ENCODE peak calls at places on chromosomes 12 and 14, in seven cellular contexts. O, P, K, E, J, V and Z are unnamed samples.

GRCh38 chr12:33596061-33596460 is 156.4 kb upstream of the SYT10 start:
- DNase-seq in J (no peak), O (no peak), K (no peak), P (peak; percentile 20), E (no peak), V (no peak), Z (peak; percentile 19)

GRCh38 chr12:90106568-90106967 is 397.9 kb upstream of the ATP2B1 start:
- DNase-seq in J (no peak), V (no peak), K (no peak), P (no peak), E (no peak), O (no peak), Z (no peak)

GRCh38 chr12:2528001-2528400 is 266.8 kb upstream of the FKBP4 start:
- DNase-seq in K (no peak), O (no peak), P (no peak), V (no peak), E (no peak), J (no peak), Z (no peak)

GRCh38 chr12:94616217-94616729 is 34.1 kb downstream of the TMCC3 start:
- DNase-seq in K (no peak), J (peak; percentile 65), P (no peak), V (peak; percentile 22), E (peak; percentile 73), O (no peak), Z (peak; percentile 20)

GRCh38 chr12:51517800-51518199 is 73.2 kb upstream of the SCN8A start:
- DNase-seq in K (no peak), O (no peak), E (no peak), J (no peak), V (peak; percentile 46), P (no peak), Z (peak; percentile 4)

GRCh38 chr14:78153069-78153351 is 17.2 kb upstream of the NRXN3 start:
- DNase-seq in K (no peak), O (no peak), J (no peak), P (peak; percentile 40), E (no peak), V (no peak), Z (no peak)

GRCh38 chr12:87704374-87704773 is 324.8 kb downstream of the C12orf50 start:
- DNase-seq in K (no peak), P (no peak), E (no peak), V (no peak), J (no peak), O (no peak), Z (no peak)

GRCh38 chr14:102878970-102879460 is 43.4 kb upstream of the AMN start:
- DNase-seq in P (no peak), J (no peak), K (peak; percentile 45), E (peak; percentile 44), V (no peak), O (no peak), Z (no peak)

GRCh38 chr12:117660896-117661295 is 299.5 kb upstream of the NOS1 start:
- DNase-seq in J (no peak), E (no peak), P (no peak), O (no peak), V (no peak), K (no peak), Z (no peak)

GRCh38 chr14:54890794-54891193 is 11.8 kb downstream of the GCH1 start:
- DNase-seq in O (no peak), V (no peak), K (no peak), E (no peak), J (no peak), P (no peak), Z (no peak)

GRCh38 chr12:113449299-113449698 is 22.4 kb downstream of the LHX5 start:
- DNase-seq in J (no peak), V (no peak), K (no peak), P (no peak), O (no peak), E (no peak), Z (no peak)

GRCh38 chr12:28652239-28652638 is 462.0 kb downstream of the CCDC91 start:
- DNase-seq in V (no peak), P (no peak), O (no peak), E (no peak), J (no peak), K (no peak), Z (no peak)

GRCh38 chr14:58749066-58749669 is 111.4 kb downstream of the DACT1 start:
- DNase-seq in V (no peak), K (peak; percentile 45), O (no peak), E (peak; percentile 66), J (no peak), P (peak; percentile 99), Z (peak; percentile 85)

GRCh38 chr12:124699878-124700277 is 132.5 kb upstream of the NCOR2 start:
- DNase-seq in E (no peak), V (no peak), P (no peak), O (no peak), J (no peak), K (peak; percentile 80), Z (no peak)

GRCh38 chr14:52527052-52527451 is 25.3 kb downstream of the TXNDC16 start:
- DNase-seq in P (no peak), J (no peak), K (no peak), O (no peak), V (no peak), E (no peak), Z (no peak)

GRCh38 chr12:87778065-87778464 is 251.1 kb downstream of the C12orf50 start:
- DNase-seq in P (no peak), K (no peak), O (no peak), J (no peak), E (no peak), V (no peak), Z (no peak)

GRCh38 chr14:93059917-93060545 is 55.7 kb downstream of the ITPK1 start:
- DNase-seq in K (no peak), V (no peak), E (no peak), P (no peak), J (no peak), O (no peak), Z (no peak)

GRCh38 chr14:24443053-24443683 is 592 bp upstream of the SDR39U1 start:
- DNase-seq in O (no peak), J (no peak), V (no peak), K (no peak), P (no peak), E (no peak), Z (no peak)

GRCh38 chr12:92464911-92465310 is 237.9 kb upstream of the PLEKHG7 start:
- DNase-seq in P (no peak), K (no peak), J (no peak), V (no peak), O (no peak), E (no peak), Z (no peak)

GRCh38 chr12:124878795-124879516 is 15.3 kb upstream of the SCARB1 start:
- DNase-seq in O (no peak), J (no peak), P (no peak), E (no peak), K (no peak), V (no peak), Z (no peak)

GRCh38 chr14:85566603-85567002 is 36.7 kb downstream of the FLRT2 start:
- DNase-seq in O (no peak), E (no peak), V (no peak), J (no peak), K (no peak), P (peak; percentile 76), Z (peak; percentile 72)

GRCh38 chr12:49345840-49346658 is 639 bp upstream of the DNAJC22 start:
- DNase-seq in E (peak; percentile 23), P (no peak), V (no peak), J (no peak), O (no peak), K (no peak), Z (no peak)
- H3K4me3 ChIP-seq in E (peak overlapping the region; percentile 36), P (peak overlapping the region; percentile 34), V (peak overlapping the region; percentile 48), J (peak overlapping the region; percentile 53), O (peak overlapping the region; percentile 74), K (peak overlapping the region; percentile 18), Z (peak overlapping the region; percentile 38)

DNA sequence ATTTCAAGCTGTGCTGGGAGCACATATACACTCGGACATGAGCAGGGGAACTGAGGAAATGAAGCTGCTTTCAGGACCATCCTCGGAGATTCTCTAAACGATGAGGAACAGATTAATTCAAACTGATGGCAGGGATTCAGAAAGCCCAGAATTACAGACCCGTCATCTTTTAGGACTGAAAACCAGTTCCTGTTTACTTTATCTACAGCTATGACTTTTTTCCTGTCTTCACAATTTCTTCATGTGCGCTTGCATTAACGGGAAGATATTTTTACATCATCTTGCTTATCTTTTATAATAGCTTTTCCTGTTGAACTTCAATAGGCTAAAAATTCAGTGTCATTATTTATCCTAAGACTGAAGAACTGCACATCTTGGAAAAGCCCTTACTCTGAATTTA is 6.2 kb upstream of the ABHD12B start:
- DNase-seq in J (no peak), K (no peak), O (no peak), V (no peak), P (no peak), E (no peak), Z (peak; percentile 70)
- H3K4me3 ChIP-seq in J (no peak overlapping the region), K (no peak overlapping the region), O (no peak overlapping the region), V (no peak overlapping the region), P (no peak overlapping the region), E (no peak overlapping the region), Z (no peak overlapping the region)

GRCh38 chr14:88792572-88793258 is at the start of gene EML5:
- DNase-seq in E (peak; percentile 94), J (peak; percentile 68), O (peak; percentile 90), V (peak; percentile 93), P (peak; percentile 31), K (peak; percentile 83), Z (peak; percentile 91)

GRCh38 chr14:88791629-88792571 is 853 bp downstream of the EML5 start:
- DNase-seq in P (no peak), O (peak; percentile 58), V (peak; percentile 37), K (peak; percentile 34), J (peak; percentile 21), E (peak; percentile 15), Z (peak; percentile 8)

GRCh38 chr14:88793259-88793625 is 489 bp upstream of the EML5 start:
- DNase-seq in V (no peak), O (no peak), J (no peak), K (no peak), E (no peak), P (no peak), Z (no peak)

GRCh38 chr14:88790501-88791251 is 2.1 kb downstream of the EML5 start:
- DNase-seq in J (no peak), V (no peak), P (no peak), E (no peak), K (no peak), O (no peak), Z (no peak)

GRCh38 chr14:88791252-88791621 is 1.5 kb downstream of the EML5 start:
- DNase-seq in E (no peak), P (no peak), V (no peak), J (no peak), K (no peak), O (no peak), Z (no peak)
- H3K4me3 ChIP-seq in E (no peak overlapping the region), P (no peak overlapping the region), V (no peak overlapping the region), J (peak overlapping the region; percentile 84), K (peak overlapping the region; percentile 59), O (no peak overlapping the region), Z (no peak overlapping the region)

DNA sequence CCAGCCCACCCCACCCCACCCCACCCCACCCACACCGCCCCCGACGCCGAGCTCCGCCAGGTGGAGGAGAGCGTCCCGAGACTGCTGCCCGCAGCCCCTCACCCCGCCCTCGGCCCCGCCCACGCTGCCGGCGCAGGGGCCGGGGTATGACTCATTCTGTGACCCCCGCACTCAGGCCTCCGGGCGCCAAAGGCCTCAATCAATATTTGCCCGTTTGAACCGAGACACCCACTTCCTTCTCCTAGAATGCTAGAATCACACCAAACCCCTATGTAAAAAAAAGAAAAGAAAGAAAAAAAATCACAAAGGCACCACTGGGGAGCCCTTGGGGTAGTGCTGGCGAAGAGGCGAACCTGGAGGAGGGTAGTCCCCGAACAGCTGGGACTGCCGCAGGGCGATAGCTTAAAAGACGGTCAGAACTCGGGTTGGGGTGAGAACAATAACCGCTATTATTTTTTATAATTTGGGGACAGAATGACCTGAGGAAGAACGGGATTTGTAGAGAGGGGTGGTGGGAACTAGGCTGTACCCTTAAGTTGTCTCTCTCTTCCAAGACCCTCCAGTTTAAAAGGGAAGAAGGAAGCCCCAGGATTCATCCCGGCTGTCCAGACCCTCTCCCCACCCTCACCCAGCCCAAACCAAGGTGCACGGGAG is 894 bp downstream of the KRT8 start:
- DNase-seq in E (peak; percentile 86), J (no peak), V (peak; percentile 80), P (peak; percentile 39), K (peak; percentile 59), O (peak; percentile 80), Z (peak; percentile 78)
- H3K4me3 ChIP-seq in E (peak overlapping the region; percentile 28), J (peak overlapping the region; percentile 46), V (peak overlapping the region; percentile 96), P (no peak overlapping the region), K (peak overlapping the region; percentile 47), O (peak overlapping the region; percentile 80), Z (peak overlapping the region; percentile 57)